ENCODE peak calls at places on chromosomes 4 and X, in eight cellular contexts. C, M, H, J, W, R, F and Z are unnamed samples.

GRCh38 chr4:54553001-54553400 is 104.8 kb upstream of the KIT start:
- DNase-seq in W (no peak), M (no peak), H (no peak), F (no peak), C (no peak), R (no peak), J (no peak), Z (no peak)

GRCh38 chr4:120071192-120071795 is 4.6 kb upstream of the MAD2L1 start:
- DNase-seq in F (no peak), J (peak), M (no peak), H (peak), R (peak), W (no peak), C (no peak), Z (no peak)

GRCh38 chrX:13742397-13743176 is 8.0 kb downstream of the OFD1 start:
- DNase-seq in R (peak), H (peak), W (no peak), F (no peak), J (no peak), M (no peak), C (no peak), Z (peak)

GRCh38 chr4:16745009-16745408 is 153.4 kb downstream of the LDB2 start:
- DNase-seq in M (peak), H (no peak), J (no peak), C (no peak), W (no peak), F (peak), R (no peak), Z (no peak)

GRCh38 chr4:77349796-77350195 is 192.8 kb downstream of the CCNG2 start:
- DNase-seq in M (no peak), R (no peak), J (no peak), H (no peak), C (no peak), W (no peak), F (no peak), Z (no peak)

GRCh38 chr4:169810325-169811323 is 52.9 kb upstream of the HPF1 start:
- DNase-seq in W (no peak), C (no peak), H (peak), M (no peak), R (no peak), F (no peak), J (peak), Z (peak)

GRCh38 chr4:86181585-86181984 is 178.3 kb downstream of the MAPK10 start:
- DNase-seq in C (no peak), F (no peak), M (no peak), J (no peak), H (no peak), W (no peak), R (no peak), Z (no peak)

GRCh38 chrX:33211356-33212254 is at the start of gene DMD:
- DNase-seq in M (no peak), C (no peak), W (peak), J (peak), R (peak), F (peak), H (peak), Z (no peak)

GRCh38 chr4:6396696-6397236 is 75.6 kb downstream of the PPP2R2C start:
- DNase-seq in M (no peak), H (no peak), J (no peak), R (no peak), F (no peak), C (no peak), W (no peak), Z (no peak)

GRCh38 chrX:39203427-39203826 is 402.2 kb downstream of the MID1IP1 start:
- DNase-seq in W (no peak), M (no peak), C (no peak), R (no peak), H (no peak), F (no peak), J (no peak), Z (no peak)

GRCh38 chr4:14130551-14130950 is 503.0 kb upstream of the BOD1L1 start:
- DNase-seq in W (no peak), C (no peak), F (no peak), H (no peak), R (no peak), J (no peak), M (no peak), Z (no peak)

GRCh38 chr4:23135792-23136645 is 443.3 kb downstream of the GBA3 start:
- DNase-seq in R (no peak), W (no peak), H (no peak), M (no peak), F (no peak), J (no peak), C (no peak), Z (no peak)

GRCh38 chrX:50941638-50942037 is 31.1 kb downstream of the BMP15 start:
- DNase-seq in W (no peak), H (peak), F (no peak), J (peak), M (no peak), C (peak), R (no peak), Z (no peak)

GRCh38 chrX:153825042-153825441 is 5.3 kb downstream of the PDZD4 start:
- DNase-seq in M (peak), F (peak), H (no peak), R (no peak), J (no peak), W (no peak), C (no peak), Z (no peak)

GRCh38 chrX:78659955-78660354 is 827 bp upstream of the RTL3 start:
- DNase-seq in F (no peak), J (no peak), H (no peak), R (no peak), M (no peak), W (no peak), C (no peak), Z (no peak)

GRCh38 chr4:150181536-150181935 is 103.3 kb downstream of the DCLK2 start:
- DNase-seq in J (no peak), R (no peak), M (no peak), C (no peak), H (no peak), F (no peak), W (no peak), Z (no peak)

GRCh38 chr4:60133414-60133813 is 1066.7 kb upstream of the ADGRL3 start:
- DNase-seq in W (no peak), J (no peak), F (no peak), H (no peak), R (no peak), M (no peak), C (no peak), Z (no peak)

GRCh38 chr4:56699537-56699936 is 18.4 kb upstream of the HOPX start:
- DNase-seq in J (no peak), C (no peak), H (no peak), R (no peak), M (no peak), F (no peak), W (no peak), Z (no peak)

GRCh38 chr4:84530449-84530848 is 31.4 kb upstream of the NKX6-1 start:
- DNase-seq in F (no peak), H (no peak), C (no peak), W (no peak), J (no peak), M (no peak), R (no peak), Z (no peak)

GRCh38 chrX:68504237-68504636 is 5.4 kb downstream of the YIPF6 start:
- DNase-seq in F (no peak), H (no peak), R (no peak), C (no peak), J (no peak), W (no peak), M (no peak), Z (no peak)

GRCh38 chr4:8506006-8506372 is 65.4 kb downstream of the TRMT44 start:
- DNase-seq in H (no peak), F (no peak), M (no peak), W (no peak), R (no peak), J (no peak), C (no peak), Z (no peak)

GRCh38 chr4:179766938-179767337 is 2324.7 kb upstream of the AGA start:
- DNase-seq in H (no peak), F (no peak), W (no peak), M (no peak), R (no peak), C (no peak), J (no peak), Z (no peak)

GRCh38 chrX:106566362-106566761 is 45.4 kb upstream of the RADX start:
- DNase-seq in F (no peak), M (no peak), W (no peak), H (no peak), C (no peak), J (no peak), R (no peak), Z (no peak)

GRCh38 chr4:10184051-10184450 is 67.5 kb upstream of the WDR1 start:
- DNase-seq in H (no peak), C (no peak), W (no peak), M (no peak), J (no peak), R (no peak), F (no peak), Z (no peak)

GRCh38 chr4:5954056-5954760 is 61.3 kb upstream of the CRMP1 start:
- DNase-seq in H (no peak), J (no peak), C (no peak), R (no peak), F (peak), M (no peak), W (no peak), Z (no peak)

DNA sequence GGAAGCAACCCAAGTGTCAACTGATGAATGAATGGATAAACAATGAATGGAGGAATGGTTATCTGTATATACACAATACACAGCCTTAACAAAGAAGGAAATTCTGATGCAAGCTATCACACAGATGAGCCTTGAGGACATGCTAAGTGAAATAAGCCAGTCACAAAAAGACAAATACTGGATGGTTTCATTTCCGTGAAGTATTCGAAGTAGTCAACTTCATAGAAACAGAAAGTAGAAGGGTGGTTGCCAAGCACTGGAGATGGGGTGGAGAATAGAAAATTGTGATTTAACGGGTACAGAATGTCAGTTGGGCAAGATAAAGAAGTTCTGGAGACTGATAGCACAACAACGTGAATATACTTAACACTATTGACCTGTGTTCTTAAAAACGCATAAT is 28.2 kb downstream of the CENPU start:
- DNase-seq in F (no peak), J (no peak), H (no peak), R (no peak), C (no peak), M (no peak), W (no peak), Z (no peak)
- TF ChIP-seq POLR2A in F (no peak), J (no peak), H (no peak), R (no peak), C (no peak), M (no peak), W (no peak), Z (no peak)

GRCh38 chr4:102787944-102788343 is 27.2 kb upstream of the MANBA start:
- DNase-seq in F (no peak), M (no peak), C (no peak), W (no peak), R (no peak), H (no peak), J (no peak), Z (no peak)

GRCh38 chr4:102789317-102789717 is 28.5 kb upstream of the MANBA start:
- DNase-seq in R (no peak), H (no peak), J (no peak), W (no peak), C (no peak), F (no peak), M (no peak), Z (no peak)

GRCh38 chr4:102794999-102795398 is 32.4 kb downstream of the UBE2D3 start:
- DNase-seq in M (no peak), R (no peak), F (no peak), J (no peak), C (no peak), H (no peak), W (no peak), Z (no peak)

GRCh38 chr4:102792361-102792936 is 31.7 kb upstream of the MANBA start:
- DNase-seq in H (no peak), J (no peak), R (no peak), F (no peak), W (no peak), M (no peak), C (no peak), Z (no peak)

GRCh38 chr4:102791318-102791835 is 30.6 kb upstream of the MANBA start:
- DNase-seq in W (no peak), M (no peak), H (no peak), C (no peak), J (no peak), F (no peak), R (no peak), Z (no peak)
- TF ChIP-seq POLR2A in W (no peak), M (no peak), H (no peak), C (no peak), J (no peak), F (no peak), R (no peak), Z (no peak)

DNA sequence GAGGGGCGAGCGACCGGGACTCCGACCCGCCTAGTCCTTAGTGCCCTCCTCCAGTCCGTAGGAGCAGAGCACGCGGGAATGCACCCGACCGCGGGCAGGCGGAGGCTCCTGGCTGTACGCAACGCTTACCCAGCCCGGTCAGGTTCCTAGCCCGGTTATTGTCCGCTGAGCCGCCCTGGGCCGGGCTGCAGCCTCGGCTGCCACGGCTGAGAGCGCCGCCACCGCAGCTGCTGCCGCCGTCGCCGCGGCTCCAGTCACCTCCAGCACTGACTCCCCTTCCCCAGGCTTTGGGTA is at the start of gene AMER1:
- DNase-seq in J (no peak), R (no peak), H (peak), C (no peak), M (no peak), W (no peak), F (no peak), Z (no peak)
- TF ChIP-seq POLR2A in J (no peak), R (no peak), H (no peak), C (no peak), M (no peak), W (no peak), F (no peak), Z (no peak)

GRCh38 chr4:62408467-62408866 is 1208.3 kb downstream of the ADGRL3 start:
- DNase-seq in M (no peak), W (no peak), C (no peak), H (no peak), R (no peak), J (no peak), F (no peak), Z (no peak)
- TF ChIP-seq POLR2A in M (no peak), W (no peak), C (no peak), H (no peak), R (no peak), J (no peak), F (no peak), Z (no peak)

GRCh38 chr4:69743476-69744156 is 16.8 kb downstream of the SULT1B1 start:
- DNase-seq in W (no peak), J (no peak), F (no peak), H (no peak), C (no peak), R (no peak), M (no peak), Z (no peak)
- TF ChIP-seq POLR2A in W (no peak), J (no peak), F (no peak), H (no peak), C (no peak), R (no peak), M (no peak), Z (no peak)

DNA sequence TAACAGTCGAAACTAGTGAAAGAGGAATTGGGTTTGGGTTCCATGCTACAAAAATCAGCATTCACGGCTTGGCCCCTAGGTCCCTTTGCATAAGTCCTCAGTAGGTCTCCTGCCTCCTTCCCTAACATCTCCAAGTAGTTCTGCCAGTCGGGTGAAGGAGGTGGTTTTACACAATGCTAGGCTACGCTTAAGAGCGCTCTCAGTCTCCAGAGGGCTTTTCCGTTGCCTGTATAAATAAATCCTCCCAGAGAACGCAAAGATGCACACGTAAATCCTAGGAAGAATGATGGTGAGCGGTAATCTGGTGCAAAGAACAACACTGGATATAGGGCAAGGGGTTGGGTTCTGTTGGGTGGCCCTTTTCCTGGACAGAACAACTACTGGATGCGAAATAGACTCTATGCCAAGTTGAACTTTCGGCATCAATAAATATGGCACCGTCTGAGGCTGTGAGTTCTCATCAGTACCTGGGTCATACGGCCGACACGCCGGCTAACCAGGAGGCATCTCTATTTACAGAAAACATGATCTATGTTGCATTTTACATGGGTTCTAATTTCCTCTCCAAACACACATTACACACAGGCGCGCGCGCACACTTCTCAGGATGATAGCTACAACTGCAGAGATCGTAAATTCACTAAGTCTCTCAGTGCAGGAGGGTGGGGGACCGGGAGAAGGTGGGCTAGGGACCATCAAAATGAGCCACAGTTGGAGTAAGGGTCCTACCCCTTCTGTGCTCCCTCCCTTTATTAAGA is 1.3 kb downstream of the CAMK2D start:
- DNase-seq in R (peak), H (peak), C (peak), F (peak), J (peak), M (no peak), W (peak), Z (no peak)
- TF ChIP-seq POLR2A in R (no peak), H (peak), C (no peak), F (no peak), J (no peak), M (no peak), W (no peak), Z (no peak)

GRCh38 chr4:2755821-2756690 is at the start of gene TNIP2:
- DNase-seq in J (peak), C (peak), H (peak), R (peak), M (peak), W (peak), F (peak), Z (peak)
- TF ChIP-seq POLR2A in J (peak), C (peak), H (peak), R (peak), M (peak), W (peak), F (no peak), Z (no peak)

DNA sequence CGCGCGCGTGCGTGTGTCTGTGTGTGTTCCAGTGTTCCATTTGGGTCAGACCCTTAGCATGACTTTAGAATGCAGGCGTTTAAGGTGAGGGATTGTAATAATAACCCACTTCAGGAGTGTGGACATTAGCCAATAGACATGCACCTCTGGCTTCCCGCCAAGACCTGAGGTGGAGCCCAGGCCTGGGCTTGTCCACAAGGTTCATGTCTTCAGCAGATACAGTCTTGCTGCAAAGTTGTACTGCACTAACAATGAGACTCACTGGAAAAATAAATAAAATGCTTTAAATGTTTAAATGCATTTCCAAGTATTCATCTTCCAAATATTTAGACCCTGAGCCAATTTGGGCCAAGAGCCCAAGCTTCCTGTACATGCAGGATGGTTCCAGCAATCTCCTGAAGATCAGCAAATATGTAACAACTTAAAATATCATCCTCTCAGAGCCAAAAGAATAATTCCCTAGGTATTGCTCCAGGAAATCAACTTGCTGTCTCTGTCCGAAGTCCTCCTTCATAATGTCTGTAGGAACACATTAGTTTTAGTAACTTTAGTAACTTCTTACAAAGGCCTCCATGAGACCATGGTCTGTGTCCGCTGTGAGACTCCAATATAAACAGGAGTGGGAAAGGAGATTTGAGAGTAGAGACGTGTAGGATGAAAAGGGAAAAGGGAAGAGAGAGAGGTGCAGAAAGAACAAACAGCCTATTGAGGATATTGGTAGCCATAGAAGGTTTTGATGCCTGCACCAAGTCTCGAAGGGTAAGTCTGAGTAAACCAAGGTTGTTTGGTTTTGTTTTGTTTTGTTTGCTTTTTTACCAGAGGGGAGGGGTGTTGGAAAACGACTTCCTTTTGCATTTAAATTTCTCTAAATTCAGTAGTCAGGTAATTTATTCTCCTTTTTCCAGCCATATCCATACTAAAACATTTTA is 98.5 kb upstream of the KLF3 start:
- DNase-seq in H (peak), W (no peak), J (peak), C (no peak), F (peak), M (no peak), R (peak), Z (no peak)
- TF ChIP-seq POLR2A in H (no peak), W (no peak), J (no peak), C (no peak), F (no peak), M (no peak), R (no peak), Z (no peak)

GRCh38 chr4:166045457-166045856 is 172.4 kb downstream of the TLL1 start:
- DNase-seq in J (no peak), F (no peak), H (no peak), M (no peak), C (no peak), W (no peak), R (no peak), Z (no peak)
- TF ChIP-seq POLR2A in J (no peak), F (no peak), H (no peak), M (no peak), C (no peak), W (no peak), R (no peak), Z (no peak)

GRCh38 chr4:182897601-182898478 is 19.3 kb downstream of the DCTD start:
- DNase-seq in H (no peak), F (no peak), J (peak), W (no peak), R (peak), C (no peak), M (no peak), Z (no peak)
- TF ChIP-seq POLR2A in H (no peak), F (no peak), J (no peak), W (no peak), R (no peak), C (no peak), M (no peak), Z (no peak)